ENCODE peak calls at places on chromosomes 1 and 21, in four cellular contexts. C is K562, A is GM12878, B is H1. T is an unnamed sample.
A peak's percentile ranks its signal among the peaks of the same experiment; 100 is the strongest.

GRCh38 chr1:118294817-118295486 is 109.9 kb upstream of the SPAG17 start:
- DNase-seq in C (no peak), A (no peak), B (no peak), T (no peak)

GRCh38 chr1:20093940-20094391 is 24.0 kb downstream of the PLA2G5 start:
- DNase-seq in B (no peak), C (no peak), A (no peak), T (no peak)

GRCh38 chr1:181112071-181112929 is 23.8 kb downstream of the IER5 start:
- DNase-seq in A (no peak), C (peak; percentile 82), B (no peak), T (peak; percentile 96)

GRCh38 chr1:183205196-183205781 is 19.2 kb downstream of the LAMC2 start:
- DNase-seq in A (no peak), C (no peak), B (no peak), T (no peak)

GRCh38 chr1:229229137-229229720 is 41.7 kb upstream of the RAB4A start:
- DNase-seq in B (no peak), C (no peak), A (no peak), T (no peak)

GRCh38 chr1:76336951-76337371 is 262.4 kb downstream of the ST6GALNAC3 start:
- DNase-seq in C (no peak), B (no peak), A (no peak), T (no peak)

GRCh38 chr1:17998889-17999288 is 108.7 kb upstream of the IGSF21 start:
- DNase-seq in B (no peak), A (no peak), C (peak; percentile 22), T (no peak)

GRCh38 chr1:98210064-98210463 is 289.2 kb upstream of the DPYD start:
- DNase-seq in B (no peak), C (no peak), A (no peak), T (no peak)

GRCh38 chr21:20443558-20444155 is 554.6 kb upstream of the NCAM2 start:
- DNase-seq in C (peak; percentile 17), B (no peak), A (no peak), T (no peak)

GRCh38 chr1:59879556-59879955 is 47.0 kb downstream of the CYP2J2 start:
- DNase-seq in C (peak; percentile 33), B (no peak), A (no peak), T (peak; percentile 38)

GRCh38 chr1:222555992-222556615 is 8.2 kb upstream of the HHIPL2 start:
- DNase-seq in B (no peak), A (no peak), C (no peak), T (no peak)

GRCh38 chr1:160548960-160549664 is 26.1 kb upstream of the SLAMF6 start:
- DNase-seq in B (no peak), A (peak; percentile 91), C (peak; percentile 59), T (no peak)

GRCh38 chr1:208238710-208239517 is 5.3 kb downstream of the PLXNA2 start:
- DNase-seq in C (peak; percentile 71), A (no peak), B (no peak), T (peak; percentile 7)

GRCh38 chr1:71586030-71586429 is 505.2 kb upstream of the ZRANB2 start:
- DNase-seq in B (no peak), C (no peak), A (no peak), T (no peak)

GRCh38 chr1:28329395-28330153 is 734 bp downstream of the MED18 start:
- DNase-seq in A (no peak), C (peak; percentile 27), B (no peak), T (no peak)

GRCh38 chr1:244599937-244600350 is 53.0 kb upstream of the DESI2 start:
- DNase-seq in C (peak; percentile 28), A (peak; percentile 40), B (no peak), T (peak; percentile 74)

GRCh38 chr1:113303252-113303651 is 87.1 kb upstream of the MAGI3 start:
- DNase-seq in C (peak; percentile 47), A (no peak), B (no peak), T (no peak)

GRCh38 chr1:18211764-18212163 is 104.2 kb downstream of the IGSF21 start:
- DNase-seq in C (no peak), A (no peak), B (no peak), T (no peak)

GRCh38 chr1:19664453-19665043 is at the start of gene HTR6:
- DNase-seq in B (no peak), A (no peak), C (peak; percentile 73), T (no peak)

GRCh38 chr1:29249170-29249691 is 12.9 kb downstream of the PTPRU start:
- DNase-seq in A (no peak), C (peak; percentile 47), B (peak; percentile 84), T (no peak)

GRCh38 chr1:157133431-157133830 is 4.8 kb downstream of the ETV3 start:
- DNase-seq in B (no peak), C (no peak), A (no peak), T (no peak)

DNA sequence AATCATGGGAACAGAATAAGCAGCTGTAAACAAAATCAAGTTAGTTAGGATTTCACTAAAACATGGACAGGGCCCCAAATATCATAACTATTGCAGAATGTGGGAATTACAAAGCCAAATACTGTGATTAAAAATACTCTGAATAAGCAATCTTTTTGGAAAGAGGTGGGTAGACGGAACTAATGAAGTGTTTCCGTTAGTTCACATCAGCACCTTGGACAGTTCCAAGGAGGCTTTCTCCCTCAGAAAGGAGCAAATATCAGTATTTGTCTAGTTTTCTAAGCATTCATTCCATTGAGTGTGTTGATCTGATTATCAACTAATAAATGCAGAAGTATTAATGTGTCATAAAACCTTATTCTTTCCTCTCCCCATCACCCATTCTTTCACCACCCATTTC is 97.4 kb downstream of the FAM78B start:
- DNase-seq in A (no peak), C (peak; percentile 24), B (no peak), T (no peak)
- TF ChIP-seq CEBPB in A (no peak), C (no peak), B (no peak), T (no peak)

GRCh38 chr1:1616045-1616821 is 933 bp downstream of the MIB2 start:
- DNase-seq in C (peak; percentile 68), A (no peak), B (no peak), T (no peak)
- TF ChIP-seq SRF in C (no peak), A (no peak), B (no peak), T (no peak)

GRCh38 chr1:185483647-185484450 is 166.8 kb upstream of the IVNS1ABP start:
- DNase-seq in A (no peak), C (peak; percentile 21), B (no peak), T (no peak)
- TF ChIP-seq POLR2AphosphoS5 in A (no peak), C (no peak), B (no peak), T (no peak)

GRCh38 chr1:9630331-9631081 is 21.0 kb upstream of the PIK3CD start:
- DNase-seq in A (no peak), B (no peak), C (no peak), T (no peak)

GRCh38 chr1:9631613-9632012 is 19.9 kb upstream of the PIK3CD start:
- DNase-seq in A (no peak), C (no peak), B (no peak), T (no peak)

GRCh38 chr1:9628541-9629444 is 22.7 kb upstream of the PIK3CD start:
- DNase-seq in C (no peak), B (no peak), A (peak; percentile 72), T (no peak)

GRCh38 chr1:9626201-9626608 is 25.3 kb upstream of the PIK3CD start:
- DNase-seq in B (no peak), A (peak; percentile 80), C (no peak), T (no peak)

DNA sequence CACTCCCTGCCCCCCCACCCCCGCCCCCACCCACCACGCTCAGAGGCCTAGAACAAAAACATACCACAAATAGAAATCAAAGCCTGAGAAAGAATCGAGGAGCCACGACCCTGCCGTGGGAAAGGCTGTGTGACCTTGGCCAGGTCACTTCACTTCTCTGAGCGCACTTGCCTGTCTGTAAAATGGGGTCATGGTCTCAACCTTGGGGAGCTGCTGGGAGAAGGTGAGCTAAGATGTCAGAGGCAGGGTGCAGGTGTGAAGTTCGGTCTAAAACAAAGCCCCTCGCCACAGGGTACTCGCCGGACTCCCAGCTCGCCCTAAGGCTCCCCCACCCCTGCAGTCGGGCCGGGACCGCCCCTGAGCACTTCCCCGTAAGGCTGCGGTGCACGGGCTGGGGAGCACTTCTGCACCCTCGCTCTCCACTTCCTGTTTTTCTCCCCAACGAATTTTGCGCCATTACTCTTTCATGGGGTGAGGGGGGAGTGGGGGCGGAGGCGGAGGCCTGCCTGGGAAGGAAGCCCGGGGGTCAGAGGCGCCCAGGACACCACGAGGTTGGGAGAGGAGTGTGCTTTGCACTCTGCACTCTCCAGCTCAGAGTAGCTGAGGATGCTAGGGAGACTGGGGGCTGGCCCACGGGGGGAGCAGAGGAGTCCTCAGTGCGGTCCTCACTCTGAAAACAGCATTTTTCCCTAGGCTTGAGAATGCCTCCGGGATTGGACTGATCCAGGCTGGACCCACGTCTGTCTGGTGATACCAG is 21.9 kb upstream of the PIK3CD start:
- DNase-seq in B (no peak), C (no peak), A (peak; percentile 71), T (no peak)
- TF ChIP-seq CEBPB in B (no peak), C (no peak), A (no peak), T (no peak)

GRCh38 chr1:226134170-226135058 is 52.1 kb downstream of the ACBD3 start:
- DNase-seq in C (no peak), B (no peak), A (no peak), T (no peak)

GRCh38 chr1:226135059-226135651 is 51.4 kb downstream of the ACBD3 start:
- DNase-seq in A (no peak), C (no peak), B (no peak), T (no peak)

GRCh38 chr1:226133504-226134123 is 52.9 kb downstream of the ACBD3 start:
- DNase-seq in C (no peak), B (no peak), A (no peak), T (no peak)

GRCh38 chr1:226131639-226132038 is 54.9 kb downstream of the ACBD3 start:
- DNase-seq in B (no peak), C (peak; percentile 50), A (no peak), T (no peak)

DNA sequence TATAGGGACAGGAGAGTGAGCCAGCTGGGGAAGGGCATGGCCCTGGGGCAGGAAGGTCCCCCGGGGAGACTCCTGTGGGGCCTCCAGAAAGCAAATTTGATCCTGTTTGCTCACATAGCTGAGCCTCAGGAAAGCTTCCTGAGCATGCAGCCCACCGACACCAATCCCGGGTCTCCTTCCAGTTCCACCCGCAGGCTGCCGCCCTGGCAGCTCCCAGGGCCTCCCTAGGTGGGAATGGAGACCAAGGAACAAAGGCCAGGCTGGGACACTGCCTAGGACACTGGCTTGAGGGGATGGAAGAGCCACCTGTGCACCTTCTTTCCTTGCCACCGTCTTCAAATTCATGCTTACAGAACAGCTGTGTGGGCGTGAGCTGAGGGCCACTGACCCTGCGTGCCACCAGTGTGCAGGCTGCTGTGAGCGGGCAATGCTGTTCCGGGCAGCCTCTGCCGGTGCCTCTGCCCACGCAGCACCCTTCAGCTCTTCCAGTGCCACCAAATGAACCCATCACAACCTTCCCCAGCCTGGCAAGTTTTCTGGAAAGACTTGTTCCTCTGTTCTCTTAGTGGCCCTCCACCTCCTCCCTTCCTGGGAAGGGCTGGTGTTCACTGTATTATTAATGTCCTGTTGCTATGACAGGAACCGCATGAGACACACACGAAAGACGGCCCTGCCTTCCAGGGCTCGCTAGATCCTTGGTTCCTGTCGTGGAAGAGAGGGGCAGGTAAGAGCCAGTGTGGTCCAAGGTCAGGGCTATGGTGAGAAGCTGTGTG is 53.6 kb downstream of the ACBD3 start:
- DNase-seq in C (no peak), B (no peak), A (no peak), T (no peak)
- TF ChIP-seq SRF in C (no peak), B (no peak), A (no peak), T (no peak)

GRCh38 chr1:200903793-200904192 is 9.1 kb downstream of the INAVA start:
- DNase-seq in C (no peak), A (no peak), B (no peak), T (no peak)

GRCh38 chr1:200907611-200908097 is 13.0 kb downstream of the INAVA start:
- DNase-seq in B (no peak), A (peak; percentile 67), C (no peak), T (no peak)

GRCh38 chr1:200906491-200906890 is 11.8 kb downstream of the INAVA start:
- DNase-seq in B (no peak), C (no peak), A (no peak), T (no peak)

GRCh38 chr1:200904772-200905171 is 10.1 kb downstream of the INAVA start:
- DNase-seq in A (no peak), B (no peak), C (no peak), T (no peak)

GRCh38 chr1:200905411-200906052 is 10.8 kb downstream of the INAVA start:
- DNase-seq in A (no peak), C (no peak), B (no peak), T (no peak)
- TF ChIP-seq POLR2AphosphoS5 in A (no peak), C (no peak), B (no peak), T (no peak)